ENCODE peak calls at places on chromosomes 7 and 10, in seven cellular contexts. E, C, N, L, X, Y and Z are unnamed samples.

GRCh38 chr10:80523776-80524175 is 13.9 kb upstream of the SH2D4B start:
- DNase-seq in E (no peak), N (no peak), Y (no peak), C (no peak), L (no peak), X (no peak), Z (no peak)

GRCh38 chr7:112009081-112009480 is 197.1 kb downstream of the DOCK4 start:
- DNase-seq in L (no peak), C (no peak), Y (no peak), N (peak; percentile 78), E (peak; percentile 13), X (no peak), Z (no peak)

GRCh38 chr7:24054231-24054630 is 229.8 kb upstream of the NPY start:
- DNase-seq in E (no peak), X (no peak), C (no peak), Y (no peak), L (no peak), N (no peak), Z (no peak)

GRCh38 chr7:17374654-17375053 is 76.2 kb downstream of the AHR start:
- DNase-seq in E (no peak), N (no peak), X (no peak), C (no peak), L (no peak), Y (no peak), Z (no peak)

GRCh38 chr10:33979195-33979594 is 644.7 kb upstream of the NRP1 start:
- DNase-seq in X (no peak), C (no peak), E (no peak), Y (no peak), N (no peak), L (no peak), Z (no peak)

GRCh38 chr7:91135703-91136102 is 128.5 kb upstream of the FZD1 start:
- DNase-seq in L (no peak), C (no peak), E (no peak), X (no peak), Y (no peak), N (peak; percentile 12), Z (no peak)

GRCh38 chr10:69696073-69696731 is 66.2 kb downstream of the FAM241B start:
- DNase-seq in E (peak; percentile 82), C (no peak), N (peak; percentile 95), X (no peak), Y (no peak), L (no peak), Z (peak; percentile 4)

GRCh38 chr10:74923556-74923955 is 97.2 kb downstream of the KAT6B start:
- DNase-seq in E (no peak), X (no peak), N (peak; percentile 54), L (no peak), C (no peak), Y (no peak), Z (no peak)

GRCh38 chr7:137760111-137760510 is 86.7 kb downstream of the DGKI start:
- DNase-seq in X (no peak), N (peak; percentile 53), Y (no peak), L (no peak), C (no peak), E (no peak), Z (peak; percentile 13)

GRCh38 chr10:78756604-78757442 is 311.9 kb upstream of the ZMIZ1 start:
- DNase-seq in C (no peak), L (peak; percentile 61), N (peak; percentile 99), X (no peak), E (peak; percentile 99), Y (no peak), Z (no peak)

GRCh38 chr7:18684899-18685298 is 189.3 kb downstream of the HDAC9 start:
- DNase-seq in L (no peak), X (no peak), E (no peak), N (peak; percentile 59), Y (no peak), C (no peak), Z (no peak)

GRCh38 chr7:136869991-136870798 is 1.7 kb downstream of the CHRM2 start:
- DNase-seq in N (peak; percentile 27), E (no peak), X (no peak), L (no peak), Y (no peak), C (no peak), Z (no peak)

GRCh38 chr10:90859321-90859751 is 1.5 kb upstream of the HTR7 start:
- DNase-seq in E (peak; percentile 35), Y (no peak), L (no peak), C (no peak), N (peak; percentile 93), X (no peak), Z (no peak)

GRCh38 chr7:73681031-73681430 is 2.2 kb downstream of the DNAJC30 start:
- DNase-seq in N (peak; percentile 60), E (no peak), X (no peak), C (no peak), L (no peak), Y (no peak), Z (no peak)

GRCh38 chr10:43209064-43209455 is 57.8 kb downstream of the RASGEF1A start:
- DNase-seq in X (no peak), N (no peak), E (no peak), Y (no peak), L (no peak), C (peak; percentile 12), Z (no peak)

GRCh38 chr10:77103213-77103612 is 534.4 kb downstream of the KCNMA1 start:
- DNase-seq in L (no peak), E (no peak), X (no peak), Y (no peak), C (no peak), N (no peak), Z (no peak)

GRCh38 chr7:22267989-22268615 is 88.9 kb downstream of the RAPGEF5 start:
- DNase-seq in N (no peak), E (no peak), Y (no peak), L (no peak), X (no peak), C (no peak), Z (no peak)

GRCh38 chr7:107614425-107614824 is 34.4 kb downstream of the BCAP29 start:
- DNase-seq in N (peak; percentile 86), E (no peak), L (no peak), Y (no peak), X (no peak), C (no peak), Z (no peak)

GRCh38 chr7:110693348-110693747 is 397.6 kb upstream of the LRRN3 start:
- DNase-seq in C (no peak), N (no peak), L (no peak), E (no peak), Y (no peak), X (no peak), Z (peak; percentile 3)